ENCODE peak calls at places on chromosomes 12 and 14, in nine cellular contexts. M is T follicular helper cell; R is head of caudate nucleus; K is activated T-helper 2 cell treated with anti-CD3 and anti-CD28 coated beads, Interferon-gamma antibody, Interleukin-2, Interleukin-4, amounts not matched to agents 10 μg/mL and 5 μg/mL and 100 μg/mL, durations not matched to agents 14 hours and 24 hours and 36 hours; B is ACHN; V is activated CD4-positive, alpha-beta memory T cell treated with anti-CD3 and anti-CD28 coated beads for 36 hours; X is A549; Z is uterus; O is PC-3. D is an unnamed sample.

GRCh38 chr12:116515674-116516073 is 43.5 kb upstream of the MAP1LC3B2 start:
- DNase-seq in B (no peak), Z (no peak), M (no peak), X (no peak), O (no peak), V (no peak), K (no peak), R (no peak), D (no peak)

GRCh38 chr14:95255487-95255886 is 64.2 kb downstream of the CLMN start:
- DNase-seq in R (no peak), K (no peak), V (peak; percentile 49), M (no peak), X (peak; percentile 83), O (no peak), B (peak; percentile 85), Z (peak; percentile 56), D (peak; percentile 69)

GRCh38 chr12:77855548-77855947 is 24.9 kb downstream of the NAV3 start:
- DNase-seq in O (peak; percentile 33), K (no peak), R (no peak), X (no peak), B (no peak), V (no peak), M (no peak), Z (no peak), D (no peak)

GRCh38 chr12:69406217-69406616 is 46.7 kb downstream of the YEATS4 start:
- DNase-seq in B (no peak), Z (no peak), M (no peak), K (no peak), X (no peak), V (no peak), O (no peak), R (no peak), D (no peak)

GRCh38 chr12:111410229-111411186 is 4.8 kb downstream of the SH2B3 start:
- DNase-seq in R (no peak), K (no peak), Z (no peak), O (no peak), V (no peak), X (no peak), B (no peak), M (no peak), D (no peak)

GRCh38 chr14:104150201-104151027 is 12.0 kb downstream of the KIF26A start:
- DNase-seq in B (no peak), V (no peak), M (no peak), O (no peak), K (no peak), Z (no peak), R (no peak), X (peak; percentile 40), D (peak; percentile 74)

GRCh38 chr12:53804429-53804828 is 52.6 kb upstream of the CISTR start:
- DNase-seq in Z (no peak), M (no peak), X (peak; percentile 78), O (peak; percentile 95), K (no peak), B (no peak), V (no peak), R (no peak), D (no peak)

GRCh38 chr14:77063581-77064289 is 34.3 kb upstream of the CIPC start:
- DNase-seq in Z (no peak), V (no peak), X (no peak), O (no peak), R (no peak), B (no peak), M (no peak), K (no peak), D (no peak)

GRCh38 chr14:104863923-104864266 is 1.2 kb upstream of the CEP170B start:
- DNase-seq in K (no peak), M (no peak), Z (no peak), R (no peak), O (no peak), V (no peak), B (no peak), X (no peak), D (no peak)

GRCh38 chr12:121217066-121217465 is 7.1 kb downstream of the P2RX4 start:
- DNase-seq in K (no peak), M (no peak), O (peak; percentile 24), B (peak; percentile 45), R (no peak), V (no peak), Z (no peak), X (peak; percentile 32), D (no peak)

GRCh38 chr12:57535764-57536596 is 11.0 kb downstream of the DCTN2 start:
- DNase-seq in Z (no peak), O (no peak), B (no peak), K (no peak), R (no peak), M (no peak), V (no peak), X (no peak), D (no peak)

GRCh38 chr12:66354291-66354690 is 52.0 kb downstream of the HELB start:
- DNase-seq in M (no peak), V (no peak), R (no peak), B (no peak), X (no peak), K (no peak), O (no peak), Z (no peak), D (no peak)

GRCh38 chr12:11861155-11861863 is 209.4 kb upstream of the BCL2L14 start:
- DNase-seq in O (no peak), Z (no peak), R (no peak), M (no peak), B (no peak), K (no peak), X (no peak), V (no peak), D (no peak)

GRCh38 chr14:68552597-68552996 is 240.3 kb downstream of the ZFP36L1 start:
- DNase-seq in X (no peak), K (no peak), V (no peak), R (no peak), M (no peak), O (no peak), Z (peak; percentile 30), B (peak; percentile 29), D (no peak)

GRCh38 chr12:57008113-57008687 is 1.9 kb upstream of the ZBTB39 start:
- DNase-seq in V (no peak), X (peak; percentile 79), Z (no peak), K (no peak), B (peak; percentile 82), O (peak; percentile 76), R (no peak), M (no peak), D (peak; percentile 67)

GRCh38 chr12:132003846-132004245 is 54.1 kb downstream of the EP400 start:
- DNase-seq in X (no peak), V (no peak), R (no peak), M (no peak), K (no peak), O (no peak), Z (no peak), B (peak; percentile 93), D (no peak)

GRCh38 chr14:78023112-78023511 is 147.1 kb upstream of the NRXN3 start:
- DNase-seq in K (no peak), R (no peak), M (no peak), B (no peak), V (no peak), X (no peak), Z (no peak), O (no peak), D (no peak)

GRCh38 chr14:64773577-64773976 is 69.4 kb downstream of the PLEKHG3 start:
- DNase-seq in V (no peak), B (no peak), R (no peak), O (peak; percentile 12), X (no peak), K (no peak), M (no peak), Z (no peak), D (no peak)

D was measured in H4.